ENCODE peak calls at places on chromosomes 4 and X, in nine cellular contexts. One of them, this sample, is unnamed.

GRCh38 chrX:136689441-136689840 is 41.5 kb downstream of the CD40LG start:
- DNase-seq in IMR-90: peak; percentile 20
- DNase-seq in NCI-H748 treated with DMSO at 0.1 percent for 48 hours: no peak
- DNase-seq in Jurkat, Clone E6-1: peak; percentile 97
- DNase-seq in stimulated activated CD8-positive, alpha-beta memory T cell treated with anti-CD3 and anti-CD28 coated beads, Interleukin-2, amount 100 ng/mL, for 48 hours: no peak
- DNase-seq in heart right ventricle: no peak
- DNase-seq in NCI-H345: no peak
- DNase-seq in upper lobe of left lung: no peak
- DNase-seq in GM13976: no peak
- DNase-seq in this sample: no peak

GRCh38 chr4:38894340-38894982 is 26.9 kb downstream of the FAM114A1 start:
- DNase-seq in IMR-90: peak; percentile 9
- DNase-seq in GM13976: no peak
- DNase-seq in Jurkat, Clone E6-1: no peak
- DNase-seq in NCI-H345: no peak
- DNase-seq in stimulated activated CD8-positive, alpha-beta memory T cell treated with anti-CD3 and anti-CD28 coated beads, Interleukin-2, amount 100 ng/mL, for 48 hours: no peak
- DNase-seq in heart right ventricle: no peak
- DNase-seq in upper lobe of left lung: no peak
- DNase-seq in NCI-H748 treated with DMSO at 0.1 percent for 48 hours: no peak
- DNase-seq in this sample: no peak

GRCh38 chr4:13559414-13559813 is 15.1 kb upstream of the NKX3-2 start:
- DNase-seq in NCI-H748 treated with DMSO at 0.1 percent for 48 hours: no peak
- DNase-seq in Jurkat, Clone E6-1: no peak
- DNase-seq in IMR-90: peak; percentile 78
- DNase-seq in NCI-H345: no peak
- DNase-seq in stimulated activated CD8-positive, alpha-beta memory T cell treated with anti-CD3 and anti-CD28 coated beads, Interleukin-2, amount 100 ng/mL, for 48 hours: no peak
- DNase-seq in heart right ventricle: no peak
- DNase-seq in upper lobe of left lung: no peak
- DNase-seq in GM13976: no peak
- DNase-seq in this sample: peak; percentile 67

GRCh38 chr4:158259955-158260575 is 49.8 kb downstream of the TMEM144 start:
- DNase-seq in NCI-H345: peak; percentile 27
- DNase-seq in Jurkat, Clone E6-1: peak; percentile 18
- DNase-seq in upper lobe of left lung: no peak
- DNase-seq in stimulated activated CD8-positive, alpha-beta memory T cell treated with anti-CD3 and anti-CD28 coated beads, Interleukin-2, amount 100 ng/mL, for 48 hours: no peak
- DNase-seq in NCI-H748 treated with DMSO at 0.1 percent for 48 hours: peak; percentile 32
- DNase-seq in heart right ventricle: no peak
- DNase-seq in GM13976: no peak
- DNase-seq in IMR-90: peak; percentile 42
- DNase-seq in this sample: no peak

GRCh38 chrX:111823068-111823467 is 52.9 kb upstream of the TRPC5OS start:
- DNase-seq in NCI-H345: peak; percentile 29
- DNase-seq in NCI-H748 treated with DMSO at 0.1 percent for 48 hours: no peak
- DNase-seq in IMR-90: peak; percentile 25
- DNase-seq in upper lobe of left lung: no peak
- DNase-seq in GM13976: peak; percentile 13
- DNase-seq in heart right ventricle: no peak
- DNase-seq in Jurkat, Clone E6-1: no peak
- DNase-seq in stimulated activated CD8-positive, alpha-beta memory T cell treated with anti-CD3 and anti-CD28 coated beads, Interleukin-2, amount 100 ng/mL, for 48 hours: no peak
- DNase-seq in this sample: peak; percentile 13

GRCh38 chr4:143356493-143356892 is 19.8 kb downstream of the GAB1 start:
- DNase-seq in GM13976: no peak
- DNase-seq in stimulated activated CD8-positive, alpha-beta memory T cell treated with anti-CD3 and anti-CD28 coated beads, Interleukin-2, amount 100 ng/mL, for 48 hours: no peak
- DNase-seq in IMR-90: no peak
- DNase-seq in NCI-H345: peak; percentile 16
- DNase-seq in heart right ventricle: peak; percentile 30
- DNase-seq in upper lobe of left lung: no peak
- DNase-seq in Jurkat, Clone E6-1: no peak
- DNase-seq in NCI-H748 treated with DMSO at 0.1 percent for 48 hours: no peak
- DNase-seq in this sample: no peak

GRCh38 chr4:1572964-1573720 is 111.0 kb downstream of the FAM53A start:
- DNase-seq in NCI-H345: no peak
- DNase-seq in upper lobe of left lung: no peak
- DNase-seq in stimulated activated CD8-positive, alpha-beta memory T cell treated with anti-CD3 and anti-CD28 coated beads, Interleukin-2, amount 100 ng/mL, for 48 hours: no peak
- DNase-seq in heart right ventricle: no peak
- DNase-seq in GM13976: no peak
- DNase-seq in Jurkat, Clone E6-1: no peak
- DNase-seq in NCI-H748 treated with DMSO at 0.1 percent for 48 hours: no peak
- DNase-seq in IMR-90: no peak
- DNase-seq in this sample: no peak

GRCh38 chr4:65046496-65047101 is 623.7 kb downstream of the EPHA5 start:
- DNase-seq in NCI-H748 treated with DMSO at 0.1 percent for 48 hours: no peak
- DNase-seq in IMR-90: no peak
- DNase-seq in upper lobe of left lung: no peak
- DNase-seq in heart right ventricle: no peak
- DNase-seq in Jurkat, Clone E6-1: peak; percentile 5
- DNase-seq in GM13976: no peak
- DNase-seq in NCI-H345: no peak
- DNase-seq in stimulated activated CD8-positive, alpha-beta memory T cell treated with anti-CD3 and anti-CD28 coated beads, Interleukin-2, amount 100 ng/mL, for 48 hours: no peak
- DNase-seq in this sample: peak; percentile 89

GRCh38 chr4:118589471-118590055 is 95.6 kb upstream of the METTL14 start:
- DNase-seq in NCI-H748 treated with DMSO at 0.1 percent for 48 hours: no peak
- DNase-seq in GM13976: no peak
- DNase-seq in Jurkat, Clone E6-1: no peak
- DNase-seq in upper lobe of left lung: no peak
- DNase-seq in NCI-H345: no peak
- DNase-seq in stimulated activated CD8-positive, alpha-beta memory T cell treated with anti-CD3 and anti-CD28 coated beads, Interleukin-2, amount 100 ng/mL, for 48 hours: no peak
- DNase-seq in IMR-90: no peak
- DNase-seq in heart right ventricle: no peak
- DNase-seq in this sample: no peak

GRCh38 chr4:143359794-143360193 is 23.1 kb downstream of the GAB1 start:
- DNase-seq in GM13976: no peak
- DNase-seq in heart right ventricle: no peak
- DNase-seq in upper lobe of left lung: no peak
- DNase-seq in Jurkat, Clone E6-1: no peak
- DNase-seq in IMR-90: no peak
- DNase-seq in stimulated activated CD8-positive, alpha-beta memory T cell treated with anti-CD3 and anti-CD28 coated beads, Interleukin-2, amount 100 ng/mL, for 48 hours: no peak
- DNase-seq in NCI-H748 treated with DMSO at 0.1 percent for 48 hours: no peak
- DNase-seq in NCI-H345: no peak
- DNase-seq in this sample: no peak

GRCh38 chrX:54306379-54306778 is 51.5 kb downstream of the WNK3 start:
- DNase-seq in Jurkat, Clone E6-1: no peak
- DNase-seq in NCI-H748 treated with DMSO at 0.1 percent for 48 hours: no peak
- DNase-seq in heart right ventricle: no peak
- DNase-seq in NCI-H345: no peak
- DNase-seq in stimulated activated CD8-positive, alpha-beta memory T cell treated with anti-CD3 and anti-CD28 coated beads, Interleukin-2, amount 100 ng/mL, for 48 hours: no peak
- DNase-seq in IMR-90: no peak
- DNase-seq in GM13976: no peak
- DNase-seq in upper lobe of left lung: no peak
- DNase-seq in this sample: no peak

GRCh38 chr4:19739101-19739651 is 512.5 kb upstream of the SLIT2 start:
- DNase-seq in stimulated activated CD8-positive, alpha-beta memory T cell treated with anti-CD3 and anti-CD28 coated beads, Interleukin-2, amount 100 ng/mL, for 48 hours: no peak
- DNase-seq in IMR-90: peak; percentile 95
- DNase-seq in NCI-H345: peak; percentile 32
- DNase-seq in upper lobe of left lung: peak; percentile 24
- DNase-seq in GM13976: no peak
- DNase-seq in NCI-H748 treated with DMSO at 0.1 percent for 48 hours: no peak
- DNase-seq in heart right ventricle: no peak
- DNase-seq in Jurkat, Clone E6-1: no peak
- DNase-seq in this sample: peak; percentile 97

GRCh38 chr4:80141543-80141942 is 55.8 kb upstream of the PRDM8 start:
- DNase-seq in IMR-90: no peak
- DNase-seq in heart right ventricle: no peak
- DNase-seq in Jurkat, Clone E6-1: no peak
- DNase-seq in stimulated activated CD8-positive, alpha-beta memory T cell treated with anti-CD3 and anti-CD28 coated beads, Interleukin-2, amount 100 ng/mL, for 48 hours: no peak
- DNase-seq in GM13976: no peak
- DNase-seq in NCI-H345: no peak
- DNase-seq in NCI-H748 treated with DMSO at 0.1 percent for 48 hours: no peak
- DNase-seq in upper lobe of left lung: no peak
- DNase-seq in this sample: no peak

GRCh38 chrX:2894885-2895292 is 34.2 kb downstream of the ARSD start:
- DNase-seq in upper lobe of left lung: peak; percentile 73
- DNase-seq in stimulated activated CD8-positive, alpha-beta memory T cell treated with anti-CD3 and anti-CD28 coated beads, Interleukin-2, amount 100 ng/mL, for 48 hours: no peak
- DNase-seq in heart right ventricle: no peak
- DNase-seq in NCI-H345: no peak
- DNase-seq in GM13976: no peak
- DNase-seq in Jurkat, Clone E6-1: no peak
- DNase-seq in IMR-90: peak; percentile 50
- DNase-seq in NCI-H748 treated with DMSO at 0.1 percent for 48 hours: peak; percentile 14
- DNase-seq in this sample: peak; percentile 78

GRCh38 chrX:155864655-155865054 is 16.5 kb upstream of the VAMP7 start:
- DNase-seq in heart right ventricle: no peak
- DNase-seq in upper lobe of left lung: no peak
- DNase-seq in IMR-90: no peak
- DNase-seq in Jurkat, Clone E6-1: peak; percentile 10
- DNase-seq in stimulated activated CD8-positive, alpha-beta memory T cell treated with anti-CD3 and anti-CD28 coated beads, Interleukin-2, amount 100 ng/mL, for 48 hours: no peak
- DNase-seq in GM13976: no peak
- DNase-seq in NCI-H748 treated with DMSO at 0.1 percent for 48 hours: no peak
- DNase-seq in NCI-H345: no peak
- DNase-seq in this sample: peak; percentile 12

GRCh38 chr4:182929296-182929695 is 12.1 kb upstream of the DCTD start:
- DNase-seq in upper lobe of left lung: no peak
- DNase-seq in IMR-90: peak; percentile 97
- DNase-seq in stimulated activated CD8-positive, alpha-beta memory T cell treated with anti-CD3 and anti-CD28 coated beads, Interleukin-2, amount 100 ng/mL, for 48 hours: no peak
- DNase-seq in NCI-H748 treated with DMSO at 0.1 percent for 48 hours: no peak
- DNase-seq in GM13976: no peak
- DNase-seq in NCI-H345: no peak
- DNase-seq in heart right ventricle: no peak
- DNase-seq in Jurkat, Clone E6-1: no peak
- DNase-seq in this sample: peak; percentile 14

GRCh38 chrX:13219990-13220764 is 99.7 kb downstream of the ATXN3L start:
- DNase-seq in Jurkat, Clone E6-1: no peak
- DNase-seq in upper lobe of left lung: no peak
- DNase-seq in GM13976: no peak
- DNase-seq in NCI-H345: no peak
- DNase-seq in stimulated activated CD8-positive, alpha-beta memory T cell treated with anti-CD3 and anti-CD28 coated beads, Interleukin-2, amount 100 ng/mL, for 48 hours: no peak
- DNase-seq in IMR-90: peak; percentile 62
- DNase-seq in NCI-H748 treated with DMSO at 0.1 percent for 48 hours: no peak
- DNase-seq in heart right ventricle: no peak
- DNase-seq in this sample: no peak

GRCh38 chrX:40056420-40056819 is 41.3 kb downstream of the BCOR start:
- DNase-seq in NCI-H748 treated with DMSO at 0.1 percent for 48 hours: no peak
- DNase-seq in Jurkat, Clone E6-1: no peak
- DNase-seq in stimulated activated CD8-positive, alpha-beta memory T cell treated with anti-CD3 and anti-CD28 coated beads, Interleukin-2, amount 100 ng/mL, for 48 hours: no peak
- DNase-seq in NCI-H345: no peak
- DNase-seq in upper lobe of left lung: no peak
- DNase-seq in GM13976: no peak
- DNase-seq in IMR-90: no peak
- DNase-seq in heart right ventricle: no peak
- DNase-seq in this sample: no peak

GRCh38 chr4:113339430-113339813 is 290.0 kb downstream of the ANK2 start:
- DNase-seq in GM13976: no peak
- DNase-seq in stimulated activated CD8-positive, alpha-beta memory T cell treated with anti-CD3 and anti-CD28 coated beads, Interleukin-2, amount 100 ng/mL, for 48 hours: no peak
- DNase-seq in IMR-90: no peak
- DNase-seq in heart right ventricle: no peak
- DNase-seq in NCI-H345: no peak
- DNase-seq in upper lobe of left lung: no peak
- DNase-seq in Jurkat, Clone E6-1: no peak
- DNase-seq in NCI-H748 treated with DMSO at 0.1 percent for 48 hours: no peak
- DNase-seq in this sample: no peak

GRCh38 chr4:53747401-53747800 is 156.1 kb upstream of the LNX1 start:
- DNase-seq in Jurkat, Clone E6-1: no peak
- DNase-seq in NCI-H345: no peak
- DNase-seq in upper lobe of left lung: no peak
- DNase-seq in NCI-H748 treated with DMSO at 0.1 percent for 48 hours: no peak
- DNase-seq in IMR-90: no peak
- DNase-seq in heart right ventricle: no peak
- DNase-seq in GM13976: no peak
- DNase-seq in stimulated activated CD8-positive, alpha-beta memory T cell treated with anti-CD3 and anti-CD28 coated beads, Interleukin-2, amount 100 ng/mL, for 48 hours: no peak
- DNase-seq in this sample: no peak

GRCh38 chr4:86706923-86707597 is 112.9 kb downstream of the PTPN13 start:
- DNase-seq in heart right ventricle: no peak
- DNase-seq in stimulated activated CD8-positive, alpha-beta memory T cell treated with anti-CD3 and anti-CD28 coated beads, Interleukin-2, amount 100 ng/mL, for 48 hours: no peak
- DNase-seq in upper lobe of left lung: no peak
- DNase-seq in IMR-90: peak; percentile 11
- DNase-seq in GM13976: no peak
- DNase-seq in Jurkat, Clone E6-1: no peak
- DNase-seq in NCI-H345: no peak
- DNase-seq in NCI-H748 treated with DMSO at 0.1 percent for 48 hours: no peak
- DNase-seq in this sample: no peak

GRCh38 chrX:136064661-136065043 is 79.4 kb downstream of the SLC9A6 start:
- DNase-seq in upper lobe of left lung: no peak
- DNase-seq in GM13976: no peak
- DNase-seq in IMR-90: peak; percentile 12
- DNase-seq in stimulated activated CD8-positive, alpha-beta memory T cell treated with anti-CD3 and anti-CD28 coated beads, Interleukin-2, amount 100 ng/mL, for 48 hours: no peak
- DNase-seq in NCI-H748 treated with DMSO at 0.1 percent for 48 hours: no peak
- DNase-seq in NCI-H345: no peak
- DNase-seq in Jurkat, Clone E6-1: no peak
- DNase-seq in heart right ventricle: no peak
- DNase-seq in this sample: no peak

GRCh38 chr4:3701271-3702083 is 64.7 kb upstream of the ADRA2C start:
- DNase-seq in heart right ventricle: no peak
- DNase-seq in Jurkat, Clone E6-1: no peak
- DNase-seq in stimulated activated CD8-positive, alpha-beta memory T cell treated with anti-CD3 and anti-CD28 coated beads, Interleukin-2, amount 100 ng/mL, for 48 hours: no peak
- DNase-seq in GM13976: no peak
- DNase-seq in NCI-H345: no peak
- DNase-seq in upper lobe of left lung: no peak
- DNase-seq in IMR-90: no peak
- DNase-seq in NCI-H748 treated with DMSO at 0.1 percent for 48 hours: no peak
- DNase-seq in this sample: no peak

GRCh38 chrX:150326843-150327242 is 36.3 kb upstream of the MAMLD1 start:
- DNase-seq in Jurkat, Clone E6-1: no peak
- DNase-seq in stimulated activated CD8-positive, alpha-beta memory T cell treated with anti-CD3 and anti-CD28 coated beads, Interleukin-2, amount 100 ng/mL, for 48 hours: no peak
- DNase-seq in heart right ventricle: no peak
- DNase-seq in NCI-H748 treated with DMSO at 0.1 percent for 48 hours: no peak
- DNase-seq in NCI-H345: no peak
- DNase-seq in GM13976: no peak
- DNase-seq in upper lobe of left lung: no peak
- DNase-seq in IMR-90: peak; percentile 7
- DNase-seq in this sample: no peak

GRCh38 chrX:39645059-39645895 is 452.5 kb downstream of the BCOR start:
- DNase-seq in NCI-H748 treated with DMSO at 0.1 percent for 48 hours: no peak
- DNase-seq in upper lobe of left lung: no peak
- DNase-seq in heart right ventricle: peak; percentile 60
- DNase-seq in GM13976: no peak
- DNase-seq in IMR-90: peak; percentile 59
- DNase-seq in Jurkat, Clone E6-1: no peak
- DNase-seq in stimulated activated CD8-positive, alpha-beta memory T cell treated with anti-CD3 and anti-CD28 coated beads, Interleukin-2, amount 100 ng/mL, for 48 hours: peak; percentile 10
- DNase-seq in NCI-H345: no peak
- DNase-seq in this sample: peak; percentile 21

GRCh38 chrX:7120578-7121219 is 26.8 kb upstream of the STS start:
- DNase-seq in heart right ventricle: no peak
- DNase-seq in NCI-H345: peak; percentile 60
- DNase-seq in Jurkat, Clone E6-1: no peak
- DNase-seq in NCI-H748 treated with DMSO at 0.1 percent for 48 hours: peak; percentile 85
- DNase-seq in GM13976: no peak
- DNase-seq in upper lobe of left lung: no peak
- DNase-seq in IMR-90: peak; percentile 58
- DNase-seq in stimulated activated CD8-positive, alpha-beta memory T cell treated with anti-CD3 and anti-CD28 coated beads, Interleukin-2, amount 100 ng/mL, for 48 hours: no peak
- DNase-seq in this sample: peak; percentile 42

GRCh38 chr4:40573593-40574311 is 55.9 kb downstream of the RBM47 start:
- DNase-seq in NCI-H345: no peak
- DNase-seq in heart right ventricle: no peak
- DNase-seq in GM13976: no peak
- DNase-seq in NCI-H748 treated with DMSO at 0.1 percent for 48 hours: no peak
- DNase-seq in upper lobe of left lung: peak; percentile 67
- DNase-seq in Jurkat, Clone E6-1: no peak
- DNase-seq in stimulated activated CD8-positive, alpha-beta memory T cell treated with anti-CD3 and anti-CD28 coated beads, Interleukin-2, amount 100 ng/mL, for 48 hours: no peak
- DNase-seq in IMR-90: peak; percentile 22
- DNase-seq in this sample: no peak

GRCh38 chr4:170674176-170674575 is 584.4 kb upstream of the AADAT start:
- DNase-seq in heart right ventricle: no peak
- DNase-seq in IMR-90: peak; percentile 3
- DNase-seq in Jurkat, Clone E6-1: no peak
- DNase-seq in stimulated activated CD8-positive, alpha-beta memory T cell treated with anti-CD3 and anti-CD28 coated beads, Interleukin-2, amount 100 ng/mL, for 48 hours: no peak
- DNase-seq in NCI-H748 treated with DMSO at 0.1 percent for 48 hours: no peak
- DNase-seq in GM13976: no peak
- DNase-seq in NCI-H345: no peak
- DNase-seq in upper lobe of left lung: no peak
- DNase-seq in this sample: peak; percentile 11

GRCh38 chr4:89447543-89447942 is 139.9 kb upstream of the GPRIN3 start:
- DNase-seq in stimulated activated CD8-positive, alpha-beta memory T cell treated with anti-CD3 and anti-CD28 coated beads, Interleukin-2, amount 100 ng/mL, for 48 hours: no peak
- DNase-seq in upper lobe of left lung: no peak
- DNase-seq in NCI-H345: no peak
- DNase-seq in Jurkat, Clone E6-1: no peak
- DNase-seq in GM13976: no peak
- DNase-seq in heart right ventricle: no peak
- DNase-seq in IMR-90: no peak
- DNase-seq in NCI-H748 treated with DMSO at 0.1 percent for 48 hours: no peak
- DNase-seq in this sample: no peak